ENCODE peak calls at places on chromosome 18, in seven cellular contexts. C is astrocyte, X is GM12878, J is germinal center, Y is iris pigment epithelial cell, F is NCI-H446 treated with DMSO at 0.1 percent for 48 hours, M is non-pigmented ciliary epithelial cell. V is an unnamed sample.

GRCh38 chr18:40006553-40007073 is 1948.4 kb upstream of the PIK3C3 start:
- DNase-seq in C (no peak), X (no peak), J (no peak), Y (no peak), F (peak), M (no peak), V (no peak)

GRCh38 chr18:77165489-77166415 is 33.2 kb upstream of the MBP start:
- DNase-seq in C (no peak), X (no peak), J (no peak), Y (peak), F (no peak), M (no peak), V (no peak)

GRCh38 chr18:58937204-58937603 is 72.5 kb downstream of the ZNF532 start:
- DNase-seq in C (peak), X (no peak), J (no peak), Y (peak), F (no peak), M (peak), V (no peak)

GRCh38 chr18:56831988-56832387 is 180.8 kb downstream of the WDR7 start:
- DNase-seq in C (peak), X (no peak), J (no peak), Y (peak), F (no peak), M (peak), V (no peak)

GRCh38 chr18:35097763-35098162 is 56.5 kb downstream of the MAPRE2 start:
- DNase-seq in C (no peak), X (no peak), J (no peak), Y (no peak), F (no peak), M (no peak), V (no peak)

GRCh38 chr18:46458472-46458871 is 198.5 kb downstream of the LOXHD1 start:
- DNase-seq in C (no peak), X (no peak), J (no peak), Y (no peak), F (no peak), M (no peak), V (no peak)

GRCh38 chr18:74198453-74198852 is 50.1 kb downstream of the TIMM21 start:
- DNase-seq in C (no peak), X (no peak), J (peak), Y (no peak), F (no peak), M (no peak), V (no peak)

GRCh38 chr18:58653814-58654509 is 17.3 kb upstream of the MALT1 start:
- DNase-seq in C (peak), X (no peak), J (no peak), Y (peak), F (no peak), M (no peak), V (no peak)

GRCh38 chr18:28485918-28486317 is 309.0 kb upstream of the CDH2 start:
- DNase-seq in C (no peak), X (no peak), J (no peak), Y (no peak), F (no peak), M (no peak), V (no peak)

GRCh38 chr18:75161629-75162028 is 47.3 kb downstream of the PTGR3 start:
- DNase-seq in C (peak), X (no peak), J (no peak), Y (no peak), F (no peak), M (no peak), V (no peak)

GRCh38 chr18:68549257-68549871 is 165.5 kb downstream of the TMX3 start:
- DNase-seq in C (peak), X (no peak), J (no peak), Y (peak), F (no peak), M (peak), V (no peak)

GRCh38 chr18:10316778-10317177 is 137.7 kb upstream of the APCDD1 start:
- DNase-seq in C (no peak), X (no peak), J (no peak), Y (no peak), F (no peak), M (no peak), V (no peak)

GRCh38 chr18:8416212-8417019 is 192.8 kb upstream of the RAB12 start:
- DNase-seq in C (no peak), X (no peak), J (no peak), Y (peak), F (no peak), M (no peak), V (no peak)

GRCh38 chr18:6821346-6821745 is 91.8 kb downstream of the ARHGAP28 start:
- DNase-seq in C (peak), X (no peak), J (no peak), Y (no peak), F (no peak), M (no peak), V (no peak)

GRCh38 chr18:474416-474815 is 26.1 kb downstream of the COLEC12 start:
- DNase-seq in C (peak), X (no peak), J (no peak), Y (peak), F (no peak), M (no peak), V (no peak)

GRCh38 chr18:77106331-77106730 is 26.3 kb downstream of the MBP start:
- DNase-seq in C (no peak), X (no peak), J (no peak), Y (no peak), F (no peak), M (no peak), V (peak)

GRCh38 chr18:44668280-44668975 is 12.3 kb upstream of the SETBP1 start:
- DNase-seq in C (no peak), X (no peak), J (no peak), Y (no peak), F (no peak), M (no peak), V (no peak)

GRCh38 chr18:9177466-9177865 is 40.9 kb downstream of the ANKRD12 start:
- DNase-seq in C (no peak), X (no peak), J (no peak), Y (no peak), F (no peak), M (no peak), V (no peak)

GRCh38 chr18:54109131-54109683 is 115.3 kb downstream of the MBD2 start:
- DNase-seq in C (no peak), X (no peak), J (no peak), Y (peak), F (no peak), M (no peak), V (no peak)

GRCh38 chr18:55731594-55732042 is 143.6 kb upstream of the TCF4 start:
- DNase-seq in C (no peak), X (no peak), J (no peak), Y (peak), F (no peak), M (no peak), V (no peak)

GRCh38 chr18:21112140-21112473 is 494 bp upstream of the ROCK1 start:
- DNase-seq in C (no peak), X (no peak), J (no peak), Y (no peak), F (no peak), M (no peak), V (peak)

GRCh38 chr18:77131100-77131651 is 1.4 kb downstream of the MBP start:
- DNase-seq in C (no peak), X (no peak), J (no peak), Y (peak), F (no peak), M (no peak), V (no peak)

GRCh38 chr18:8767356-8767755 is 62.0 kb downstream of the MTCL1 start:
- DNase-seq in C (no peak), X (no peak), J (no peak), Y (no peak), F (no peak), M (no peak), V (no peak)

GRCh38 chr18:14930076-14930475 is 182.1 kb downstream of the ANKRD30B start:
- DNase-seq in C (no peak), X (no peak), J (no peak), Y (no peak), F (no peak), M (no peak), V (no peak)

GRCh38 chr18:45837283-45838070 is 12.0 kb downstream of the SIGLEC15 start:
- DNase-seq in C (peak), X (no peak), J (no peak), Y (peak), F (no peak), M (no peak), V (no peak)

GRCh38 chr18:59697236-59697932 is at the start of gene CCBE1:
- DNase-seq in C (peak), X (no peak), J (peak), Y (peak), F (no peak), M (no peak), V (no peak)

GRCh38 chr18:62126776-62127175 is 60.1 kb downstream of the PIGN start:
- DNase-seq in C (no peak), X (no peak), J (no peak), Y (no peak), F (no peak), M (no peak), V (no peak)

GRCh38 chr18:22734812-22735627 is 198.1 kb upstream of the RBBP8 start:
- DNase-seq in C (peak), X (no peak), J (no peak), Y (no peak), F (no peak), M (no peak), V (no peak)

GRCh38 chr18:28183418-28184078 is 6.6 kb upstream of the CDH2 start:
- DNase-seq in C (peak), X (no peak), J (no peak), Y (peak), F (no peak), M (no peak), V (no peak)

GRCh38 chr18:25830787-25831186 is 259.6 kb downstream of the SS18 start:
- DNase-seq in C (peak), X (no peak), J (no peak), Y (peak), F (no peak), M (peak), V (no peak)

GRCh38 chr18:731185-731584 is 18.8 kb upstream of the ENOSF1 start:
- DNase-seq in C (no peak), X (no peak), J (no peak), Y (no peak), F (no peak), M (no peak), V (no peak)

GRCh38 chr18:51399491-51400122 is 202.1 kb upstream of the MEX3C start:
- DNase-seq in C (no peak), X (no peak), J (no peak), Y (no peak), F (no peak), M (no peak), V (no peak)

GRCh38 chr18:55751476-55751875 is 163.5 kb upstream of the TCF4 start:
- DNase-seq in C (no peak), X (no peak), J (no peak), Y (peak), F (no peak), M (no peak), V (no peak)

GRCh38 chr18:60295776-60296175 is 76.8 kb downstream of the MC4R start:
- DNase-seq in C (no peak), X (no peak), J (no peak), Y (no peak), F (no peak), M (no peak), V (no peak)

GRCh38 chr18:48109961-48110493 is 179.6 kb upstream of the SMAD2 start:
- DNase-seq in C (no peak), X (no peak), J (no peak), Y (no peak), F (no peak), M (no peak), V (no peak)

GRCh38 chr18:49276680-49277079 is 183.8 kb downstream of the DYM start:
- DNase-seq in C (no peak), X (no peak), J (no peak), Y (peak), F (no peak), M (no peak), V (no peak)

GRCh38 chr18:10455726-10456453 is 1.5 kb downstream of the APCDD1 start:
- DNase-seq in C (no peak), X (no peak), J (no peak), Y (no peak), F (peak), M (no peak), V (no peak)

GRCh38 chr18:42155024-42155423 is 200.0 kb downstream of the PIK3C3 start:
- DNase-seq in C (no peak), X (no peak), J (no peak), Y (no peak), F (peak), M (no peak), V (no peak)

GRCh38 chr18:78527984-78528383 is 451.6 kb upstream of the SALL3 start:
- DNase-seq in C (no peak), X (no peak), J (no peak), Y (no peak), F (no peak), M (no peak), V (no peak)

V was measured in effector CD4-positive, alpha-beta T cell.